ENCODE peak calls at places on chromosomes 4 and X, in seven cellular contexts. C, H, U, Z, F, Y and D are unnamed samples.
A peak's percentile ranks its signal among the peaks of the same experiment; 100 is the strongest.

GRCh38 chr4:109571494-109571893 is 11.4 kb downstream of the MCUB start:
- DNase-seq in C (no peak), Y (no peak), U (no peak), H (no peak), F (no peak), Z (no peak), D (no peak)

GRCh38 chr4:164138521-164138920 is 615.4 kb upstream of the SMIM31 start:
- DNase-seq in H (no peak), U (no peak), Z (no peak), C (no peak), Y (no peak), F (no peak), D (no peak)

GRCh38 chr4:126051709-126052424 is 737.1 kb downstream of the FAT4 start:
- DNase-seq in C (no peak), Y (peak; percentile 28), H (no peak), U (no peak), Z (no peak), F (no peak), D (peak; percentile 94)

GRCh38 chrX:63506320-63506719 is 155.2 kb upstream of the SPIN4 start:
- DNase-seq in U (no peak), Y (peak; percentile 24), F (no peak), H (no peak), Z (peak; percentile 0), C (peak; percentile 15), D (peak; percentile 45)

GRCh38 chrX:24996096-24996709 is 19.6 kb downstream of the ARX start:
- DNase-seq in Z (no peak), F (no peak), U (no peak), H (no peak), Y (no peak), C (no peak), D (no peak)

GRCh38 chr4:162485486-162485885 is 321.7 kb upstream of the FSTL5 start:
- DNase-seq in H (no peak), Z (peak; percentile 52), U (no peak), F (no peak), C (no peak), Y (peak; percentile 0), D (peak; percentile 20)

GRCh38 chr4:110516106-110516922 is 40.4 kb downstream of the ENPEP start:
- DNase-seq in F (peak; percentile 61), U (peak; percentile 42), Y (peak; percentile 84), Z (peak; percentile 76), H (no peak), C (peak; percentile 68), D (peak; percentile 80)

GRCh38 chrX:13669246-13669689 is 16.3 kb downstream of the TCEANC start:
- DNase-seq in F (peak; percentile 77), Z (peak; percentile 69), C (peak; percentile 52), Y (peak; percentile 87), H (no peak), U (peak; percentile 63), D (peak; percentile 88)

GRCh38 chr4:180563977-180564376 is 1679.2 kb upstream of the TENM3 start:
- DNase-seq in F (no peak), U (no peak), Z (no peak), H (no peak), C (no peak), Y (no peak), D (no peak)

GRCh38 chrX:49627030-49627777 is 28.4 kb downstream of the GAGE1 start:
- DNase-seq in H (no peak), Z (peak; percentile 22), C (peak; percentile 6), F (no peak), Y (peak; percentile 2), U (peak; percentile 3), D (no peak)

GRCh38 chrX:107985032-107985431 is 2.9 kb upstream of the TEX13B start:
- DNase-seq in Y (no peak), U (no peak), F (no peak), Z (no peak), C (no peak), H (no peak), D (no peak)

GRCh38 chr4:41133619-41134018 is 80.7 kb downstream of the APBB2 start:
- DNase-seq in C (no peak), U (no peak), H (no peak), Y (no peak), Z (no peak), F (no peak), D (peak; percentile 71)

GRCh38 chr4:25743971-25744370 is 88.3 kb downstream of the SLC34A2 start:
- DNase-seq in Y (no peak), U (no peak), F (no peak), H (no peak), Z (no peak), C (no peak), D (no peak)

GRCh38 chrX:10109695-10110094 is 47.1 kb upstream of the CLCN4 start:
- DNase-seq in Y (no peak), C (no peak), U (no peak), H (peak; percentile 86), F (no peak), Z (no peak), D (no peak)